ENCODE peak calls at places on chromosome 10, in six cellular contexts. One of them, this sample, is unnamed.

GRCh38 chr10:101329341-101330032 is 24.5 kb upstream of the BTRC start:
- DNase-seq in transverse colon: no peak
- DNase-seq in NCI-H1417: no peak
- DNase-seq in PC-3: no peak
- DNase-seq in frontal cortex: no peak
- DNase-seq in psoas muscle: no peak
- DNase-seq in this sample: no peak

GRCh38 chr10:117530791-117531190 is 11.8 kb upstream of the EMX2 start:
- DNase-seq in psoas muscle: no peak
- DNase-seq in transverse colon: no peak
- DNase-seq in PC-3: no peak
- DNase-seq in frontal cortex: no peak
- DNase-seq in NCI-H1417: no peak
- DNase-seq in this sample: no peak

GRCh38 chr10:128914681-128915080 is 552.4 kb upstream of the MGMT start:
- DNase-seq in transverse colon: no peak
- DNase-seq in NCI-H1417: no peak
- DNase-seq in psoas muscle: peak
- DNase-seq in PC-3: no peak
- DNase-seq in frontal cortex: peak
- DNase-seq in this sample: no peak

GRCh38 chr10:3415038-3415736 is 242.6 kb upstream of the PITRM1 start:
- DNase-seq in PC-3: no peak
- DNase-seq in psoas muscle: no peak
- DNase-seq in frontal cortex: no peak
- DNase-seq in transverse colon: no peak
- DNase-seq in NCI-H1417: no peak
- DNase-seq in this sample: no peak

GRCh38 chr10:17023386-17024298 is 106.0 kb downstream of the CUBN start:
- DNase-seq in PC-3: peak
- DNase-seq in psoas muscle: no peak
- DNase-seq in NCI-H1417: no peak
- DNase-seq in transverse colon: peak
- DNase-seq in frontal cortex: no peak
- DNase-seq in this sample: peak

GRCh38 chr10:54800677-54801480 is at the start of gene PCDH15:
- DNase-seq in psoas muscle: no peak
- DNase-seq in frontal cortex: peak
- DNase-seq in transverse colon: no peak
- DNase-seq in PC-3: peak
- DNase-seq in NCI-H1417: no peak
- DNase-seq in this sample: no peak

GRCh38 chr10:100810835-100811116 is 65.4 kb downstream of the PAX2 start:
- DNase-seq in frontal cortex: no peak
- DNase-seq in transverse colon: no peak
- DNase-seq in PC-3: no peak
- DNase-seq in NCI-H1417: no peak
- DNase-seq in psoas muscle: no peak
- DNase-seq in this sample: no peak

GRCh38 chr10:124896751-124897150 is 45.2 kb upstream of the ZRANB1 start:
- DNase-seq in NCI-H1417: no peak
- DNase-seq in frontal cortex: no peak
- DNase-seq in PC-3: no peak
- DNase-seq in psoas muscle: no peak
- DNase-seq in transverse colon: no peak
- DNase-seq in this sample: no peak

GRCh38 chr10:11830836-11831519 is 7.8 kb downstream of the PROSER2 start:
- DNase-seq in PC-3: peak
- DNase-seq in psoas muscle: no peak
- DNase-seq in frontal cortex: no peak
- DNase-seq in NCI-H1417: no peak
- DNase-seq in transverse colon: no peak
- DNase-seq in this sample: no peak

GRCh38 chr10:78920011-78920410 is 148.8 kb upstream of the ZMIZ1 start:
- DNase-seq in transverse colon: no peak
- DNase-seq in frontal cortex: no peak
- DNase-seq in NCI-H1417: peak
- DNase-seq in psoas muscle: no peak
- DNase-seq in PC-3: no peak
- DNase-seq in this sample: no peak

GRCh38 chr10:127576011-127576410 is 26.9 kb downstream of the NPS start:
- DNase-seq in PC-3: no peak
- DNase-seq in psoas muscle: no peak
- DNase-seq in transverse colon: no peak
- DNase-seq in NCI-H1417: no peak
- DNase-seq in frontal cortex: no peak
- DNase-seq in this sample: no peak

GRCh38 chr10:122154034-122154732 is 116.9 kb upstream of the BTBD16 start:
- DNase-seq in psoas muscle: no peak
- DNase-seq in transverse colon: no peak
- DNase-seq in PC-3: no peak
- DNase-seq in NCI-H1417: no peak
- DNase-seq in frontal cortex: no peak
- DNase-seq in this sample: no peak

GRCh38 chr10:72133517-72133916 is 45.2 kb upstream of the SPOCK2 start:
- DNase-seq in transverse colon: no peak
- DNase-seq in frontal cortex: no peak
- DNase-seq in NCI-H1417: no peak
- DNase-seq in psoas muscle: no peak
- DNase-seq in PC-3: peak
- DNase-seq in this sample: no peak

GRCh38 chr10:125158528-125159485 is 1.6 kb downstream of the CTBP2 start:
- DNase-seq in PC-3: peak
- DNase-seq in NCI-H1417: peak
- DNase-seq in transverse colon: peak
- DNase-seq in frontal cortex: peak
- DNase-seq in psoas muscle: peak
- DNase-seq in this sample: peak

GRCh38 chr10:118568327-118568848 is 27.1 kb downstream of the PRLHR start:
- DNase-seq in NCI-H1417: peak
- DNase-seq in PC-3: peak
- DNase-seq in psoas muscle: no peak
- DNase-seq in transverse colon: peak
- DNase-seq in frontal cortex: peak
- DNase-seq in this sample: peak

GRCh38 chr10:4028027-4028471 is 243.0 kb upstream of the KLF6 start:
- DNase-seq in NCI-H1417: no peak
- DNase-seq in transverse colon: no peak
- DNase-seq in psoas muscle: no peak
- DNase-seq in frontal cortex: no peak
- DNase-seq in PC-3: no peak
- DNase-seq in this sample: no peak

GRCh38 chr10:123042708-123043408 is 34.1 kb downstream of the ACADSB start:
- DNase-seq in NCI-H1417: no peak
- DNase-seq in frontal cortex: no peak
- DNase-seq in transverse colon: no peak
- DNase-seq in PC-3: no peak
- DNase-seq in psoas muscle: no peak
- DNase-seq in this sample: no peak

GRCh38 chr10:10545771-10546170 is 471.9 kb upstream of the CELF2 start:
- DNase-seq in PC-3: no peak
- DNase-seq in frontal cortex: no peak
- DNase-seq in transverse colon: no peak
- DNase-seq in psoas muscle: no peak
- DNase-seq in NCI-H1417: no peak
- DNase-seq in this sample: no peak

GRCh38 chr10:103668351-103669242 is 175.1 kb downstream of the NEURL1 start:
- DNase-seq in frontal cortex: peak
- DNase-seq in NCI-H1417: no peak
- DNase-seq in PC-3: no peak
- DNase-seq in transverse colon: peak
- DNase-seq in psoas muscle: peak
- DNase-seq in this sample: peak

GRCh38 chr10:17026686-17027485 is 102.7 kb downstream of the CUBN start:
- DNase-seq in frontal cortex: no peak
- DNase-seq in NCI-H1417: no peak
- DNase-seq in psoas muscle: no peak
- DNase-seq in PC-3: peak
- DNase-seq in transverse colon: no peak
- DNase-seq in this sample: no peak

GRCh38 chr10:17787087-17787942 is 21.8 kb upstream of the MRC1 start:
- DNase-seq in NCI-H1417: no peak
- DNase-seq in frontal cortex: no peak
- DNase-seq in psoas muscle: no peak
- DNase-seq in PC-3: peak
- DNase-seq in transverse colon: no peak
- DNase-seq in this sample: no peak

GRCh38 chr10:93999401-93999851 is 5.7 kb downstream of the PLCE1 start:
- DNase-seq in psoas muscle: peak
- DNase-seq in NCI-H1417: no peak
- DNase-seq in PC-3: no peak
- DNase-seq in transverse colon: peak
- DNase-seq in frontal cortex: no peak
- DNase-seq in this sample: peak

GRCh38 chr10:79241990-79242619 is 105.2 kb upstream of the PPIF start:
- DNase-seq in NCI-H1417: peak
- DNase-seq in PC-3: peak
- DNase-seq in psoas muscle: peak
- DNase-seq in transverse colon: peak
- DNase-seq in frontal cortex: peak
- DNase-seq in this sample: peak

GRCh38 chr10:6388261-6388893 is 185.6 kb downstream of the PFKFB3 start:
- DNase-seq in NCI-H1417: no peak
- DNase-seq in frontal cortex: no peak
- DNase-seq in psoas muscle: no peak
- DNase-seq in transverse colon: no peak
- DNase-seq in PC-3: no peak
- DNase-seq in this sample: no peak

GRCh38 chr10:110556993-110557601 is 10.4 kb upstream of the SMC3 start:
- DNase-seq in PC-3: peak
- DNase-seq in frontal cortex: no peak
- DNase-seq in psoas muscle: no peak
- DNase-seq in NCI-H1417: peak
- DNase-seq in transverse colon: peak
- DNase-seq in this sample: no peak

GRCh38 chr10:117413928-117414618 is 38.8 kb upstream of the PDZD8 start:
- DNase-seq in psoas muscle: no peak
- DNase-seq in PC-3: peak
- DNase-seq in transverse colon: no peak
- DNase-seq in NCI-H1417: no peak
- DNase-seq in frontal cortex: no peak
- DNase-seq in this sample: no peak

GRCh38 chr10:74750848-74751274 is 75.5 kb upstream of the KAT6B start:
- DNase-seq in frontal cortex: no peak
- DNase-seq in transverse colon: no peak
- DNase-seq in NCI-H1417: no peak
- DNase-seq in psoas muscle: no peak
- DNase-seq in PC-3: no peak
- DNase-seq in this sample: peak

GRCh38 chr10:29119374-29119773 is 169.5 kb upstream of the LYZL1 start:
- DNase-seq in transverse colon: peak
- DNase-seq in frontal cortex: no peak
- DNase-seq in NCI-H1417: no peak
- DNase-seq in PC-3: peak
- DNase-seq in psoas muscle: no peak
- DNase-seq in this sample: no peak

GRCh38 chr10:49743464-49744075 is 18.6 kb downstream of the OGDHL start:
- DNase-seq in frontal cortex: no peak
- DNase-seq in transverse colon: no peak
- DNase-seq in NCI-H1417: no peak
- DNase-seq in psoas muscle: no peak
- DNase-seq in PC-3: no peak
- DNase-seq in this sample: no peak

GRCh38 chr10:119203006-119203405 is 4.4 kb upstream of the GRK5 start:
- DNase-seq in PC-3: peak
- DNase-seq in frontal cortex: no peak
- DNase-seq in psoas muscle: no peak
- DNase-seq in NCI-H1417: no peak
- DNase-seq in transverse colon: no peak
- DNase-seq in this sample: no peak

GRCh38 chr10:99347672-99348071 is 18.5 kb downstream of the CNNM1 start:
- DNase-seq in transverse colon: no peak
- DNase-seq in PC-3: no peak
- DNase-seq in NCI-H1417: no peak
- DNase-seq in psoas muscle: no peak
- DNase-seq in frontal cortex: no peak
- DNase-seq in this sample: no peak

GRCh38 chr10:125661942-125662515 is 20.9 kb downstream of the TEX36 start:
- DNase-seq in transverse colon: no peak
- DNase-seq in psoas muscle: no peak
- DNase-seq in PC-3: peak
- DNase-seq in frontal cortex: peak
- DNase-seq in NCI-H1417: peak
- DNase-seq in this sample: no peak

GRCh38 chr10:131658476-131659110 is 242.2 kb upstream of the PPP2R2D start:
- DNase-seq in NCI-H1417: no peak
- DNase-seq in PC-3: no peak
- DNase-seq in transverse colon: no peak
- DNase-seq in frontal cortex: no peak
- DNase-seq in psoas muscle: no peak
- DNase-seq in this sample: peak

GRCh38 chr10:84026821-84027257 is 112.5 kb upstream of the GHITM start:
- DNase-seq in NCI-H1417: no peak
- DNase-seq in transverse colon: no peak
- DNase-seq in psoas muscle: no peak
- DNase-seq in PC-3: peak
- DNase-seq in frontal cortex: no peak
- DNase-seq in this sample: no peak

GRCh38 chr10:82378146-82378545 is 503.2 kb downstream of the NRG3 start:
- DNase-seq in transverse colon: no peak
- DNase-seq in NCI-H1417: no peak
- DNase-seq in psoas muscle: no peak
- DNase-seq in PC-3: no peak
- DNase-seq in frontal cortex: peak
- DNase-seq in this sample: no peak

GRCh38 chr10:4623757-4624420 is 202.1 kb upstream of the AKR1E2 start:
- DNase-seq in transverse colon: no peak
- DNase-seq in NCI-H1417: no peak
- DNase-seq in PC-3: no peak
- DNase-seq in frontal cortex: no peak
- DNase-seq in psoas muscle: no peak
- DNase-seq in this sample: no peak

GRCh38 chr10:132395704-132396494 is 1.1 kb upstream of the PWWP2B start:
- DNase-seq in NCI-H1417: no peak
- DNase-seq in PC-3: no peak
- DNase-seq in frontal cortex: no peak
- DNase-seq in transverse colon: peak
- DNase-seq in psoas muscle: peak
- DNase-seq in this sample: no peak

GRCh38 chr10:125171402-125172316 is 11.3 kb upstream of the CTBP2 start:
- DNase-seq in transverse colon: no peak
- DNase-seq in psoas muscle: no peak
- DNase-seq in PC-3: no peak
- DNase-seq in NCI-H1417: no peak
- DNase-seq in frontal cortex: no peak
- DNase-seq in this sample: no peak

This sample was measured in ureter.